ENCODE peak calls at places on chromosomes 2 and 18, in four cellular contexts. J is astrocyte of the spinal cord, X is GM12865, C is fibroblast of lung. I is an unnamed sample.

GRCh38 chr2:136253288-136254004 is 135.5 kb upstream of the CXCR4 start:
- DNase-seq in C (no peak), X (peak; percentile 30), J (no peak), I (no peak)

GRCh38 chr2:45612265-45612664 is 1.2 kb upstream of the SRBD1 start:
- DNase-seq in C (no peak), J (no peak), X (peak; percentile 14), I (no peak)

GRCh38 chr2:163553601-163554000 is 182.2 kb downstream of the FIGN start:
- DNase-seq in C (peak; percentile 49), J (peak; percentile 69), X (no peak), I (peak; percentile 1)

GRCh38 chr18:5463390-5463789 is 80.4 kb downstream of the EPB41L3 start:
- DNase-seq in C (peak; percentile 60), J (peak; percentile 83), X (no peak), I (peak; percentile 87)

GRCh38 chr2:214130115-214130514 is 280.7 kb upstream of the VWC2L start:
- DNase-seq in J (no peak), X (no peak), C (no peak), I (no peak)

GRCh38 chr2:100125641-100126040 is 16.7 kb downstream of the AFF3 start:
- DNase-seq in J (no peak), X (no peak), C (no peak), I (no peak)

GRCh38 chr2:240226672-240227537 is 86.4 kb upstream of the OTOS start:
- DNase-seq in X (no peak), C (no peak), J (no peak), I (no peak)

GRCh38 chr2:113122364-113122763 is 5.0 kb upstream of the IL1RN start:
- DNase-seq in J (no peak), C (no peak), X (no peak), I (no peak)

GRCh38 chr2:237885931-237886701 is 26.7 kb downstream of the RAMP1 start:
- DNase-seq in C (peak; percentile 33), X (no peak), J (peak; percentile 26), I (no peak)

GRCh38 chr2:241982711-241983570 is 113.4 kb downstream of the RTP5 start:
- DNase-seq in X (no peak), C (no peak), J (no peak), I (no peak)

GRCh38 chr2:110933420-110933819 is 187.3 kb upstream of the BCL2L11 start:
- DNase-seq in J (no peak), C (no peak), X (no peak), I (no peak)

GRCh38 chr2:23412556-23413155 is 27.7 kb downstream of the KLHL29 start:
- DNase-seq in X (no peak), C (peak; percentile 84), J (peak; percentile 49), I (peak; percentile 66)

GRCh38 chr2:207129821-207130220 is 35.9 kb downstream of the KLF7 start:
- DNase-seq in J (no peak), X (no peak), C (no peak), I (no peak)

GRCh38 chr2:201275991-201276390 is 15.7 kb downstream of the CASP8 start:
- DNase-seq in X (no peak), J (no peak), C (no peak), I (no peak)

GRCh38 chr2:225282858-225283693 is 116.4 kb upstream of the NYAP2 start:
- DNase-seq in C (peak; percentile 70), J (peak; percentile 29), X (peak; percentile 47), I (peak; percentile 26)

GRCh38 chr18:12637901-12638633 is 19.8 kb downstream of the SPIRE1 start:
- DNase-seq in J (no peak), C (peak; percentile 82), X (no peak), I (peak; percentile 45)
- H3K4me3 ChIP-seq in J (no peak overlapping the region), C (no peak overlapping the region), X (no peak overlapping the region), I (no peak overlapping the region)

GRCh38 chr2:55618649-55619055 is 1.2 kb upstream of the PPP4R3B start:
- DNase-seq in C (peak; percentile 50), J (peak; percentile 51), X (peak; percentile 72), I (peak; percentile 71)

GRCh38 chr2:55616509-55617159 is 788 bp downstream of the PPP4R3B start:
- DNase-seq in J (peak; percentile 71), C (peak; percentile 65), X (peak; percentile 66), I (peak; percentile 16)

GRCh38 chr2:55620123-55620779 is 2.8 kb upstream of the PPP4R3B start:
- DNase-seq in J (no peak), X (peak; percentile 48), C (no peak), I (peak; percentile 30)

GRCh38 chr2:55618025-55618648 is 715 bp upstream of the PPP4R3B start:
- DNase-seq in X (peak; percentile 30), J (peak; percentile 30), C (peak; percentile 21), I (no peak)

DNA sequence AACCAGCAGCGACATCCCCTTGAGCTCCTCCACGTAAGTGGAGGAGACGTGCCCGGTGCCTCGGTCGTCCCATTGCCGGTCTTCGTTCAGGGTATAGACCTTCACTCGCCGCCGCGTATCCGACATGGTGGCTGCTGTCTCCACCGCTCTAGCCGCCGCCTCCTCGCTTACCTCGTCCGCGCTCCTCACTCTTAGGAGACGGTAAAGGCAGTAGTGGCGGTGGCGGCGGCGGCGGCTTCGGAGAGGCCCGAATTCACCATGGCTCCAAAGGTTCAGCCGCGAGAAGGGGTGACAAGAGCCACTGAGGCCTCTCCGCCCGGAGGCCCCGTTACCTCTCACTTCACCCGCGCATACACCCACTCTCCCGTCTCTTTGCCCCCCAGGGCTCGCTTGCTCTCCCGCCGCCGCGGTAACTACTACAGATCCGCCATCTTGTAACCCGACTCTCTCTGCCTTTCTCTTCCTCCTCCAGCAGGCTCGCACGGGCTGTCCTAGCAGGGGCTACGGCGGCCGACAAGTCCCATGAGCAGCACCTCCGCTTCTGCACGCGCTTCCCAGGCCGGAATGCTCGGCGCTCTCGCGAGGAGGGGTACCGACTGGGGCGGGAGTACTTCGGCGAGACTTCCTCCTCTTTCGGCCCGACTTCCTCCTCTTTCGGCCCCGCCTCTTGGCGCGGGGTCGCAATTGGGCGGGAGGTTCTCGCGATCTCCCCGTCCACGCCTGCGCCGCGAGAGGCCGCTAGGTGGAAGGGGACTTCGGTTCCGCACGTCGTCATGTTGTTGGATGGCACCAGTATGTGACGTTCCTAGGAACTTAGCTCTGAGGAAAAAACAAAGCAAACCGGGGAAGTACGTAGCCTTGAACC is at the start of gene PPP4R3B:
- DNase-seq in X (peak; percentile 100), J (peak; percentile 100), C (peak; percentile 100), I (peak; percentile 100)
- TF ChIP-seq CTCF in X (no peak), J (peak; percentile 36), C (peak; percentile 43), I (peak; percentile 36)

GRCh38 chr2:96148410-96149217 is 3.4 kb upstream of the DUSP2 start:
- DNase-seq in J (peak; percentile 88), X (peak; percentile 89), C (peak; percentile 94), I (peak; percentile 92)
- H3K4me3 ChIP-seq in J (no peak overlapping the region), X (peak overlapping the region; percentile 46), C (no peak overlapping the region), I (no peak overlapping the region)

GRCh38 chr18:48974304-48975220 is 23.8 kb upstream of the SMAD7 start:
- DNase-seq in X (no peak), J (no peak), C (no peak), I (no peak)
- TF ChIP-seq CTCF in X (no peak), J (no peak), C (no peak), I (no peak)

DNA sequence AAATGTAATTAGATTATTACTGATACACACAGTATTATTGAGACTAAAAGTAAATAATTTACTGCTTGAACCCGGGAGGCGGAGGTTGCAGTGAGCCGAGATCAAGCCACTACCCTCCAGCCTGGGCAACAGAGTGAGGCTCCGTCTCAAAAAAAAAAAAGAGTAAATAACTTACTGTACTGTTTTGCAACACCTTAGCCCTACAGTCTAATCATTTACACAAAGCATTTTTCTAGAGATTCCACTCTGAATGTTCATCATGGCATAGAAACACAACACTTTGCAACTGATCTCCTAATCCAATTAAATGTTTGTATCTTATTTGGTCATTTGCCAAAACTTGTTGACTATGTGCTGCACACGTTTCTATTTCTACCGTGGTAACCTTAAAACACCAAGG is 23.4 kb upstream of the RMP24 start:
- DNase-seq in C (no peak), J (no peak), X (no peak), I (no peak)
- H3K4me3 ChIP-seq in C (no peak overlapping the region), J (no peak overlapping the region), X (no peak overlapping the region), I (no peak overlapping the region)